ENCODE peak calls at places on chromosome 16, in four cellular contexts. T, X, K and V are unnamed samples.

GRCh38 chr16:29312835-29313558 is 93.5 kb downstream of the NPIPB11 start:
- DNase-seq in T (no peak), X (no peak), K (no peak), V (no peak)

GRCh38 chr16:68893710-68894705 is 50.7 kb downstream of the TANGO6 start:
- DNase-seq in T (no peak), X (peak), K (no peak), V (no peak)

GRCh38 chr16:31876955-31877828 is 3.6 kb downstream of the ZNF267 start:
- DNase-seq in T (no peak), X (peak), K (no peak), V (peak)

GRCh38 chr16:75060708-75061107 is 55.9 kb downstream of the LDHD start:
- DNase-seq in T (no peak), X (no peak), K (no peak), V (no peak)

GRCh38 chr16:31129568-31130335 is 5.8 kb downstream of the PRSS8 start:
- DNase-seq in T (no peak), X (no peak), K (no peak), V (no peak)

GRCh38 chr16:16828913-16829398 is 450.0 kb downstream of the NPIPA7 start:
- DNase-seq in T (no peak), X (peak), K (no peak), V (no peak)

GRCh38 chr16:77143364-77143763 is 47.6 kb upstream of the MON1B start:
- DNase-seq in T (no peak), X (no peak), K (no peak), V (no peak)

GRCh38 chr16:336269-336668 is 16.3 kb downstream of the AXIN1 start:
- DNase-seq in T (no peak), X (no peak), K (no peak), V (no peak)

GRCh38 chr16:21145738-21146137 is 4.9 kb downstream of the DNAH3 start:
- DNase-seq in T (no peak), X (no peak), K (no peak), V (no peak)

GRCh38 chr16:54366005-54366634 is 79.5 kb upstream of the IRX3 start:
- DNase-seq in T (no peak), X (no peak), K (no peak), V (no peak)

GRCh38 chr16:57633383-57634064 is 5.1 kb downstream of the ADGRG1 start:
- DNase-seq in T (no peak), X (no peak), K (no peak), V (no peak)

GRCh38 chr16:84366208-84366607 is 2.1 kb upstream of the ATP2C2 start:
- DNase-seq in T (no peak), X (no peak), K (no peak), V (no peak)

GRCh38 chr16:25608002-25608401 is 83.8 kb upstream of the HS3ST4 start:
- DNase-seq in T (no peak), X (peak), K (no peak), V (no peak)

GRCh38 chr16:1420111-1420539 is 422 bp downstream of the UQCC4 start:
- DNase-seq in T (no peak), X (peak), K (no peak), V (no peak)

GRCh38 chr16:9047689-9048301 is 43.6 kb upstream of the HAPSTR1 start:
- DNase-seq in T (peak), X (peak), K (peak), V (peak)

GRCh38 chr16:54277845-54278703 is 8.5 kb downstream of the IRX3 start:
- DNase-seq in T (no peak), X (no peak), K (no peak), V (no peak)

GRCh38 chr16:27235938-27236245 is 32.6 kb downstream of the KDM8 start:
- DNase-seq in T (no peak), X (no peak), K (no peak), V (no peak)

GRCh38 chr16:27238591-27238990 is 30.0 kb downstream of the NSMCE1 start:
- DNase-seq in T (no peak), X (no peak), K (no peak), V (no peak)

GRCh38 chr16:27236635-27237228 is 31.8 kb downstream of the NSMCE1 start:
- DNase-seq in T (no peak), X (no peak), K (no peak), V (no peak)

GRCh38 chr16:27238016-27238587 is 30.5 kb downstream of the NSMCE1 start:
- DNase-seq in T (no peak), X (peak), K (no peak), V (no peak)

GRCh38 chr16:27237229-27238015 is 31.1 kb downstream of the NSMCE1 start:
- DNase-seq in T (no peak), X (peak), K (no peak), V (peak)
- TF ChIP-seq EGR1 in T (no peak), X (no peak), K (no peak), V (no peak)

DNA sequence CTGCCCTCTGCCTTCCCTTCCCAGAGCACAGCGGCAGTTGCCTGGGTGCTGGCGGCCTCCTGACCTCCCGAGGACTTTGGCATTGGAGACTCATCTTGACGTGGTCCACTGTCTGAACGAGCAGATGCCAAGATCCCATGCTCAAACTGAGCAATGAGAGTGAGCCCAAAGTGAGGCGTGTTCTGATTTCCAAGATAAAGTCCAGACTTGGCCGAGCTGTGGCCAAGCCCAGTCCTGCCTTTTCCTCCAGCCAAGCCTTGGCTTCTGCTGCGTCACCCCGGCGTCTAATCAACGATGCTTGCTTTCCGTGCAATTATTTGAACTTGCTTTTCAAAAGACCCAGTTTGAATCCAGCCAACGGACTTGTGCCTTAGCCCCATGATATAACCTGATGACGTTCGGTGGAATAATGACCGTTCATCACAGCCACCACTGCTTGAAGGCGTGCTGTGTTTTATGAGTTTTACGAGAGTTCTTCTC is 179.2 kb downstream of the IRF8 start:
- DNase-seq in T (no peak), X (peak), K (no peak), V (no peak)
- TF ChIP-seq EGR1 in T (no peak), X (no peak), K (no peak), V (no peak)

GRCh38 chr16:2963074-2963610 is 933 bp upstream of the KREMEN2 start:
- DNase-seq in T (no peak), X (peak), K (no peak), V (no peak)
- TF ChIP-seq EGR1 in T (no peak), X (peak), K (peak), V (no peak)

GRCh38 chr16:24315343-24315742 is 59.2 kb downstream of the CACNG3 start:
- DNase-seq in T (no peak), X (no peak), K (no peak), V (no peak)
- TF ChIP-seq EGR1 in T (no peak), X (no peak), K (no peak), V (no peak)

GRCh38 chr16:85569615-85570212 is 43.4 kb upstream of the GSE1 start:
- DNase-seq in T (no peak), X (peak), K (no peak), V (peak)
- TF ChIP-seq EGR1 in T (no peak), X (no peak), K (no peak), V (no peak)

DNA sequence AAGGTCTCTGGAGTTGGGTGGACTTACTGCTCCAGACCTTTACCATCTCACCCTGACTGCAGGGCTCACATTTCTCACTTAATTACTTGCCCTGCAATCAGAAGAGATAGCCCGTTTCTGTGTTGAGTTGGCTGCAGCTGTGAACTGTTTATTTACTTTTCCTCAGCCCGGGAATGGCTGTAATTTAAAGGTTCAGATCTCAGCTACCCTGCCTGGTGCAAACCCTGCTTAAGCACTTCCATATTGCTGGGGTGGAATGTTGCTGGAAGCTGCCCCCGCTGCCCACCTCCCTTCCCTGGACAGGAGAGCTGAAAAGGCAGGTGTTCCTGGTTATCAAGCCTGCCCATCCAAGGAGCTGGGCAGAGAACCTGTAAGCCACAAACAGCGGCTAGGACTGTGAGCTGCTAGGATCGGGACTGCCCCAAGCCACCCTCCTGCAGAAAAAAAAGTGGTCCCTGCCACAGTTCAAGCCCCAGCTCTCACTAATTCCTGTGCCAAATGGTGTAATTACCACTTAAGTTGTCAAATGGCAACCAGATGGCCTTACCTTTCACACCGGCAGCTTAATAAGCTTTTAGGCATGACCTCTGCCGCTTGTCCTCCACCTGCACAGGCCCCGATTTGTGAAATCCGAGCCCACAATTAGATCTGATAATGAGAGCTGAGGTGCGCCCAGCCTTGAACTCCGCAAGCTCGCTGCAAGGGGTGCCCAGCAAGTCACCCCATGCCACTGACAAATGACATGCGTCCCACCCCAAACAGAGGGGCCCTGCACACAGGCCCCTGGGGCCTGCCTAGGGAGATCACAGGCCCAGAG is 269.8 kb downstream of the C16orf95 start:
- DNase-seq in T (no peak), X (no peak), K (no peak), V (no peak)
- TF ChIP-seq EGR1 in T (no peak), X (no peak), K (no peak), V (no peak)

GRCh38 chr16:83137894-83138293 is 511.1 kb downstream of the CDH13 start:
- DNase-seq in T (no peak), X (no peak), K (no peak), V (no peak)

GRCh38 chr16:83136419-83136818 is 509.6 kb downstream of the CDH13 start:
- DNase-seq in T (no peak), X (no peak), K (no peak), V (no peak)

GRCh38 chr16:83136924-83137323 is 510.2 kb downstream of the CDH13 start:
- DNase-seq in T (no peak), X (no peak), K (no peak), V (no peak)

GRCh38 chr16:83138512-83138911 is 511.7 kb downstream of the CDH13 start:
- DNase-seq in T (no peak), X (no peak), K (no peak), V (no peak)

GRCh38 chr16:83137326-83137770 is 510.6 kb downstream of the CDH13 start:
- DNase-seq in T (no peak), X (no peak), K (no peak), V (no peak)
- TF ChIP-seq EGR1 in T (no peak), X (no peak), K (no peak), V (no peak)

DNA sequence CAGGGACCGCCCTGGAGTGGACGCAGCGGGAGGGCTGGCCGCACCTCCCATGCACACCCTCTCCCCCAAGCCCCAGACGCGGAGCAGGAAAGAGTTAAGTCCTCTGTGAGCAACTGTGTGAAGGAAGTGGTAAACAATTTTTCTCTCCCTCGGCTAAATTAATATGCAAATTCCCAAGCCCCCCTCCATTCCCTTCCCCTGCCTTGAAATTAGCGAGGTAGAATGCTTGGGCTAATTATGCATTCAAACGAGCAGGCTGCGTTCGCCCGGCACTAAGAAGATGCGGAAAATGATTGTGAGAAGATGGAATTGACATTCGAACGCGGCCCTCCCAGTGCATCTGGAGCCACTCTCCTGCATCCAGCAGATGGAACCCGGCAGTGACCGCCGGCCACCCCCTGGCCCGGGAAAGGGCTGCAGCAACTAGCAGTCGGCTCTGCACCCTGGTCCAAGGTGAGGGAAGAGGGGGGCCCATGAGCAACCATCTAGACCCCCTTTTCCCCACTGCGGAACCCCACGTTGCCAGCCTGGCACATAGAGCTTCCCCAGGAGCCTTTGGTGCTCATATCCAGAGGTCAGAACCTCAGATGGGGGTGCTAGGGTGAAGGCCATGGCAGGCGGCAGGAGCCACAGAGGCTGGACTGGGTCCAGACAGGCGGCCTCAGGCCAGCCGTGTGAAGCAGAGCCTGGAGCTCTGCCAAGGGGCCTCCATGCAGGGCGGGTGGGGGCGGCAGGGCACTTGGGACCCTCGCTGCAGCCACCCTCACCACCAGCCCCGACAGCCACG is 49.1 kb upstream of the ACSF3 start:
- DNase-seq in T (no peak), X (no peak), K (no peak), V (no peak)
- TF ChIP-seq EGR1 in T (no peak), X (no peak), K (no peak), V (no peak)

DNA sequence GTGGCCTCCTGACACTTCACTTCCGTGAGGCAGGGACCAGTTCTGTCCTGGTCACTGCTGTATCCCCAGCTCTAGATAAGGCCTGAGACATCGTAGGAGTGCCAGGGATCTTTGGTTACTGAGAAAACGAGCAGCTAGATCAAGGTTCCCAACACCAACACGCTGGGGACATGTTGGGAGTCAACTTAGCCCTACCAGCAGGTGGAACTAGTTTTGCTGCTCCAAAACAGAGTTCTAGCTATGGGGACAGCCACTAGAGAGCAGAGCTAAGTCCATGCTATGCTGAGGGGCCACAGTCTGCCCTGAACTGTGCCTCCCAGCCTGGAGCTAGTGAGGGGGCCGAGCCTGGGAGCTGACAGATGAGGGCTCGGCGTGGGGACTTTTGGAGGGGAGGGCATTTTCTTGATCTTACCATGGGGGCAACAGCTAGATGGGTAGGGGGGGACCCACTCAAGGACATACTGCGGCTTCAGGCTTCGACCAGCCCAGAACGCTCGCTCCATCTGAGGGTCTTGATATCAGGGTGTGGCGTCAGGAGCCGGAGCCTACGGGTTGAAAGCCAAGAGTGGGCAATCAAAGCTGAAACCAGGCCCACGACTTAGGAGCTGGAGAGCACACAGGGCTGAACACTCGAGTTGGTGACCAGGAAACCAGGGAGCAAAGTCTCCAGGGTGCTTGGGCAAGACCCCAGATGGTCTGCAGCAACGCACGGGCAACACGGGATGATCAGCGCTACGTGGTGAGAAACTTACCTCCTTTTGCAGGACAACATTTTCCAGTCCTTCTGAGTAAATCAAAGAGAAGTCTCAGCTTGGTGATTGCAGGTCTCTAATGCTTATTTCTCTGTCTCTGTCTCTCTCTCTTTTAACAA is 13.4 kb downstream of the SNX20 start:
- DNase-seq in T (no peak), X (no peak), K (no peak), V (no peak)
- TF ChIP-seq EGR1 in T (no peak), X (no peak), K (no peak), V (no peak)